ENCODE peak calls at places on chromosomes 4 and X, in four cellular contexts. C, R, O and N are unnamed samples.

GRCh38 chr4:167114416-167114971 is 119.8 kb downstream of the SPOCK3 start:
- DNase-seq in C (no peak), R (no peak), O (no peak), N (no peak)

GRCh38 chr4:1087371-1087770 is 26.0 kb downstream of the RNF212 start:
- DNase-seq in C (no peak), R (no peak), O (no peak), N (no peak)

GRCh38 chrX:119226431-119226830 is 9.7 kb upstream of the PGRMC1 start:
- DNase-seq in C (no peak), R (no peak), O (no peak), N (no peak)

GRCh38 chr4:8607603-8608481 is 15.3 kb downstream of the CPZ start:
- DNase-seq in C (no peak), R (no peak), O (peak; percentile 28), N (peak; percentile 65)

GRCh38 chr4:92339671-92340070 is 35.9 kb downstream of the GRID2 start:
- DNase-seq in C (no peak), R (no peak), O (no peak), N (no peak)

GRCh38 chrX:110168585-110168984 is 149.3 kb downstream of the AMMECR1 start:
- DNase-seq in C (no peak), R (no peak), O (no peak), N (no peak)

GRCh38 chr4:181877329-181877848 is 365.8 kb upstream of the TENM3 start:
- DNase-seq in C (no peak), R (no peak), O (no peak), N (no peak)

GRCh38 chr4:76748649-76749048 is 149.3 kb downstream of the SOWAHB start:
- DNase-seq in C (no peak), R (no peak), O (peak; percentile 21), N (no peak)

GRCh38 chrX:85993539-85994197 is 53.7 kb downstream of the CHM start:
- DNase-seq in C (no peak), R (no peak), O (no peak), N (no peak)

GRCh38 chr4:30434656-30435055 is 285.5 kb upstream of the PCDH7 start:
- DNase-seq in C (no peak), R (no peak), O (no peak), N (no peak)
- TF ChIP-seq CTCF in C (no peak), R (no peak), O (no peak), N (no peak)

GRCh38 chr4:150725957-150726523 is 144.1 kb downstream of the MAB21L2 start:
- DNase-seq in C (no peak), R (no peak), O (no peak), N (no peak)

GRCh38 chr4:150720973-150721518 is 139.1 kb downstream of the MAB21L2 start:
- DNase-seq in C (peak; percentile 3), R (no peak), O (peak; percentile 9), N (no peak)

GRCh38 chr4:150717952-150718351 is 136.0 kb downstream of the MAB21L2 start:
- DNase-seq in C (no peak), R (no peak), O (no peak), N (no peak)

GRCh38 chr4:150723727-150724411 is 141.9 kb downstream of the MAB21L2 start:
- DNase-seq in C (no peak), R (no peak), O (no peak), N (peak; percentile 22)

DNA sequence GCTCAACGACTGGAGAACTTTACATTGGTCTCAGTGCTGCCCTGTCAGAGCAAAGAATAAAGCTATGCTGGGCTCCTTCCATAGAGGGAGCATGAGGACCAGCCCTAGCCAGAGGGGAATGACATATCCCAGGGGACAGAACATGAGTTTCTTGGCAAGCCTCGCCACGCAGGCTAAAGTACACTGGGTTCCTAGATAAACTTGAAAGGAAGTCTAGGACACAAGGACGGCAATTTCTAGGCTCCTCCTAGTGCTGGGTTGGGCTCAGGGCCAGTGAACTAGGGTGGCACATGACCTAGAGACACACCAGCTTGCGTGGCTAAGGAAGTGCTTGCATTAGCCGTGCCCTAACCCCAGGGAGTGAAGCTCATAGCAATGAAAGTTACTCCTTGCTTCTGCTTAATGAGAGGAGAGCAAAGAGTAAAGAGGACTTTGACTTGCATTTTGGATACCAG is 141.0 kb downstream of the MAB21L2 start:
- DNase-seq in C (peak; percentile 56), R (no peak), O (no peak), N (peak; percentile 58)
- TF ChIP-seq CTCF in C (peak; percentile 10), R (peak; percentile 12), O (no peak), N (peak; percentile 72)

GRCh38 chrX:103250977-103251376 is 4.0 kb downstream of the TCEAL8 start:
- DNase-seq in C (no peak), R (no peak), O (no peak), N (no peak)

GRCh38 chrX:103249805-103250204 is 5.2 kb downstream of the TCEAL8 start:
- DNase-seq in C (no peak), R (no peak), O (no peak), N (no peak)

GRCh38 chrX:103254171-103254824 is 657 bp downstream of the TCEAL8 start:
- DNase-seq in C (peak; percentile 38), R (peak; percentile 68), O (peak; percentile 37), N (no peak)

GRCh38 chrX:103253608-103254007 is 1.3 kb downstream of the TCEAL8 start:
- DNase-seq in C (peak; percentile 14), R (no peak), O (no peak), N (no peak)

GRCh38 chrX:103248553-103248952 is 6.4 kb downstream of the TCEAL8 start:
- DNase-seq in C (peak; percentile 21), R (no peak), O (no peak), N (no peak)
- TF ChIP-seq CTCF in C (peak; percentile 40), R (peak; percentile 58), O (peak; percentile 44), N (peak; percentile 78)

DNA sequence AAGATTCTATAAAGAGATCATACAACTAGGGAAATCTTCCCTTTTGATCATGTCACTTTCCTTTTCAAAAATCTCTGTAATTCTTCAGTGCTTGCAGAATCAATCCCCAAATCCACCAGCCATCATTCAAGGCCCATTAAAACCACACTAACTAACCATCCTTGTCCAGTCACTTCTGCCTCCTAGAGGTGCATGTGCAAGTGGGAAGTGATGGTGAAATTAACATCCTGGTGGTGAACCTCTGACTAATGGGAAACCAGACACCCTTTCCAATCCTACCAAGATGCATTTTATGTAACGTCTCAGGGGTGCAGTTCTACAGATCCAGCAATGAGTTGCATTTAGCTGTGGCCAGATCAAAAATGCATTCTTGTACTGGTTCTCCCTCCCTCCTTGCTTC is 341.8 kb downstream of the RAPGEF2 start:
- DNase-seq in C (peak; percentile 28), R (no peak), O (no peak), N (no peak)
- TF ChIP-seq CTCF in C (peak; percentile 30), R (peak; percentile 10), O (no peak), N (peak; percentile 48)